ENCODE peak calls at places on chromosome X, in ten cellular contexts. One of them, this sample, is unnamed. For H3K36me3 and H3K4me1, the result is how much of the 10 kb centered on the place peaks cover.

GRCh38 chrX:102863735-102864134 is 73.3 kb upstream of the RAB40AL start:
- DNase-seq in colonic mucosa: peak
- DNase-seq in GM23248: peak
- DNase-seq in mesenchymal stem cell: peak
- DNase-seq in Karpas-422: peak
- DNase-seq in mesendoderm: peak
- DNase-seq in adipocyte: peak
- DNase-seq in HCT116: peak
- DNase-seq in neural progenitor cell: peak
- DNase-seq in IMR-90: peak
- DNase-seq in this sample: peak

GRCh38 chrX:134013528-134013927 is 28.1 kb upstream of the GPC3 start:
- DNase-seq in adipocyte: no peak
- DNase-seq in mesenchymal stem cell: no peak
- DNase-seq in IMR-90: no peak
- DNase-seq in HCT116: no peak
- DNase-seq in neural progenitor cell: no peak
- DNase-seq in GM23248: no peak
- DNase-seq in colonic mucosa: no peak
- DNase-seq in Karpas-422: no peak
- DNase-seq in mesendoderm: no peak
- DNase-seq in this sample: no peak

GRCh38 chrX:68978211-68978780 is 149.5 kb downstream of the EFNB1 start:
- DNase-seq in HCT116: no peak
- DNase-seq in IMR-90: peak
- DNase-seq in mesendoderm: peak
- DNase-seq in colonic mucosa: no peak
- DNase-seq in GM23248: no peak
- DNase-seq in adipocyte: peak
- DNase-seq in mesenchymal stem cell: peak
- DNase-seq in neural progenitor cell: peak
- DNase-seq in Karpas-422: no peak
- DNase-seq in this sample: no peak

GRCh38 chrX:136304493-136304892 is 3.7 kb downstream of the ADGRG4 start:
- DNase-seq in colonic mucosa: no peak
- DNase-seq in HCT116: no peak
- DNase-seq in Karpas-422: peak
- DNase-seq in neural progenitor cell: no peak
- DNase-seq in mesendoderm: peak
- DNase-seq in mesenchymal stem cell: no peak
- DNase-seq in GM23248: no peak
- DNase-seq in adipocyte: no peak
- DNase-seq in IMR-90: no peak
- DNase-seq in this sample: no peak

GRCh38 chrX:4547218-4547836 is 833.9 kb upstream of the PRKX start:
- DNase-seq in neural progenitor cell: peak
- DNase-seq in Karpas-422: peak
- DNase-seq in colonic mucosa: peak
- DNase-seq in mesenchymal stem cell: peak
- DNase-seq in IMR-90: peak
- DNase-seq in GM23248: peak
- DNase-seq in HCT116: peak
- DNase-seq in mesendoderm: peak
- DNase-seq in adipocyte: peak
- DNase-seq in this sample: no peak

GRCh38 chrX:42597481-42597880 is 180.5 kb downstream of the PPP1R2C start:
- DNase-seq in mesendoderm: no peak
- DNase-seq in neural progenitor cell: peak
- DNase-seq in colonic mucosa: no peak
- DNase-seq in mesenchymal stem cell: no peak
- DNase-seq in GM23248: no peak
- DNase-seq in adipocyte: no peak
- DNase-seq in HCT116: no peak
- DNase-seq in IMR-90: no peak
- DNase-seq in Karpas-422: no peak
- DNase-seq in this sample: no peak

GRCh38 chrX:135477576-135477975 is 42.9 kb upstream of the INTS6L start:
- DNase-seq in mesendoderm: peak
- DNase-seq in mesenchymal stem cell: peak
- DNase-seq in colonic mucosa: peak
- DNase-seq in Karpas-422: peak
- DNase-seq in IMR-90: peak
- DNase-seq in GM23248: peak
- DNase-seq in HCT116: peak
- DNase-seq in adipocyte: peak
- DNase-seq in neural progenitor cell: peak
- DNase-seq in this sample: peak

GRCh38 chrX:132488819-132489255 is at the start of gene MBNL3:
- DNase-seq in mesenchymal stem cell: peak
- DNase-seq in Karpas-422: peak
- DNase-seq in mesendoderm: peak
- DNase-seq in colonic mucosa: peak
- DNase-seq in IMR-90: peak
- DNase-seq in adipocyte: peak
- DNase-seq in GM23248: peak
- DNase-seq in neural progenitor cell: peak
- DNase-seq in HCT116: no peak
- DNase-seq in this sample: peak

GRCh38 chrX:48910926-48911406 is 480 bp downstream of the SLC35A2 start:
- DNase-seq in IMR-90: peak
- DNase-seq in HCT116: no peak
- DNase-seq in Karpas-422: peak
- DNase-seq in mesenchymal stem cell: no peak
- DNase-seq in neural progenitor cell: no peak
- DNase-seq in GM23248: peak
- DNase-seq in colonic mucosa: no peak
- DNase-seq in mesendoderm: peak
- DNase-seq in adipocyte: peak
- DNase-seq in this sample: peak

GRCh38 chrX:115234220-115234557 is 293 bp upstream of the LRCH2 start:
- DNase-seq in mesenchymal stem cell: peak
- DNase-seq in colonic mucosa: no peak
- DNase-seq in mesendoderm: no peak
- DNase-seq in adipocyte: peak
- DNase-seq in IMR-90: no peak
- DNase-seq in HCT116: no peak
- DNase-seq in Karpas-422: no peak
- DNase-seq in neural progenitor cell: no peak
- DNase-seq in GM23248: no peak
- DNase-seq in this sample: no peak

GRCh38 chrX:46653482-46653881 is 79.9 kb downstream of the CHST7 start:
- DNase-seq in GM23248: no peak
- DNase-seq in HCT116: no peak
- DNase-seq in adipocyte: no peak
- DNase-seq in mesenchymal stem cell: no peak
- DNase-seq in neural progenitor cell: peak
- DNase-seq in mesendoderm: peak
- DNase-seq in Karpas-422: peak
- DNase-seq in colonic mucosa: no peak
- DNase-seq in IMR-90: peak
- DNase-seq in this sample: no peak

GRCh38 chrX:10656214-10656613 is 35.8 kb upstream of the MID1 start:
- DNase-seq in mesendoderm: no peak
- DNase-seq in adipocyte: no peak
- DNase-seq in neural progenitor cell: no peak
- DNase-seq in GM23248: no peak
- DNase-seq in Karpas-422: no peak
- DNase-seq in colonic mucosa: peak
- DNase-seq in IMR-90: no peak
- DNase-seq in mesenchymal stem cell: no peak
- DNase-seq in HCT116: no peak
- DNase-seq in this sample: no peak

GRCh38 chrX:153446950-153447580 is 1.2 kb upstream of the TREX2 start:
- DNase-seq in HCT116: no peak
- DNase-seq in Karpas-422: no peak
- DNase-seq in GM23248: no peak
- DNase-seq in mesenchymal stem cell: no peak
- DNase-seq in adipocyte: no peak
- DNase-seq in mesendoderm: no peak
- DNase-seq in neural progenitor cell: no peak
- DNase-seq in IMR-90: no peak
- DNase-seq in colonic mucosa: no peak
- DNase-seq in this sample: no peak

GRCh38 chrX:115226929-115227328 is 7.0 kb downstream of the LRCH2 start:
- DNase-seq in GM23248: peak
- DNase-seq in mesenchymal stem cell: peak
- DNase-seq in mesendoderm: peak
- DNase-seq in neural progenitor cell: peak
- DNase-seq in colonic mucosa: no peak
- DNase-seq in IMR-90: peak
- DNase-seq in Karpas-422: peak
- DNase-seq in HCT116: peak
- DNase-seq in adipocyte: peak
- DNase-seq in this sample: no peak

GRCh38 chrX:10370976-10371375 is 214.2 kb downstream of the CLCN4 start:
- DNase-seq in HCT116: no peak
- DNase-seq in neural progenitor cell: no peak
- DNase-seq in mesenchymal stem cell: no peak
- DNase-seq in GM23248: no peak
- DNase-seq in adipocyte: no peak
- DNase-seq in IMR-90: no peak
- DNase-seq in colonic mucosa: no peak
- DNase-seq in mesendoderm: no peak
- DNase-seq in Karpas-422: no peak
- DNase-seq in this sample: no peak

GRCh38 chrX:119503484-119503861 is 35.2 kb downstream of the SLC25A5 start:
- DNase-seq in colonic mucosa: peak
- DNase-seq in HCT116: no peak
- DNase-seq in mesendoderm: peak
- DNase-seq in mesenchymal stem cell: peak
- DNase-seq in Karpas-422: no peak
- DNase-seq in neural progenitor cell: no peak
- DNase-seq in GM23248: peak
- DNase-seq in adipocyte: peak
- DNase-seq in IMR-90: peak
- DNase-seq in this sample: peak

GRCh38 chrX:103845165-103845653 is 13.2 kb upstream of the RAB9B start:
- DNase-seq in GM23248: peak
- DNase-seq in mesenchymal stem cell: peak
- DNase-seq in colonic mucosa: peak
- DNase-seq in Karpas-422: peak
- DNase-seq in IMR-90: peak
- DNase-seq in neural progenitor cell: peak
- DNase-seq in mesendoderm: peak
- DNase-seq in adipocyte: peak
- DNase-seq in HCT116: peak
- DNase-seq in this sample: peak

GRCh38 chrX:119421306-119421705 is 22.2 kb downstream of the SLC25A43 start:
- DNase-seq in Karpas-422: no peak
- DNase-seq in mesendoderm: no peak
- DNase-seq in HCT116: no peak
- DNase-seq in mesenchymal stem cell: no peak
- DNase-seq in colonic mucosa: no peak
- DNase-seq in neural progenitor cell: no peak
- DNase-seq in GM23248: no peak
- DNase-seq in adipocyte: no peak
- DNase-seq in IMR-90: no peak
- DNase-seq in this sample: no peak

GRCh38 chrX:9207142-9207541 is 173.2 kb upstream of the FAM9B start:
- DNase-seq in GM23248: no peak
- DNase-seq in mesendoderm: peak
- DNase-seq in adipocyte: peak
- DNase-seq in HCT116: no peak
- DNase-seq in mesenchymal stem cell: no peak
- DNase-seq in neural progenitor cell: no peak
- DNase-seq in IMR-90: peak
- DNase-seq in Karpas-422: no peak
- DNase-seq in colonic mucosa: no peak
- DNase-seq in this sample: peak
- H3K9ac ChIP-seq in GM23248: no peak
- H3K9ac ChIP-seq in mesendoderm: no peak
- H3K9ac ChIP-seq in adipocyte: no peak
- H3K9ac ChIP-seq in HCT116: no peak
- H3K9ac ChIP-seq in mesenchymal stem cell: peak
- H3K9ac ChIP-seq in neural progenitor cell: no peak
- H3K9ac ChIP-seq in IMR-90: peak
- H3K9ac ChIP-seq in Karpas-422: no peak
- H3K9ac ChIP-seq in colonic mucosa: no peak
- H3K9ac ChIP-seq in this sample: no peak

GRCh38 chrX:53598169-53598568 is 88.3 kb downstream of the HUWE1 start:
- DNase-seq in mesenchymal stem cell: no peak
- DNase-seq in GM23248: no peak
- DNase-seq in IMR-90: no peak
- DNase-seq in Karpas-422: no peak
- DNase-seq in HCT116: no peak
- DNase-seq in neural progenitor cell: no peak
- DNase-seq in colonic mucosa: no peak
- DNase-seq in mesendoderm: no peak
- DNase-seq in adipocyte: no peak
- DNase-seq in this sample: no peak
- H3K36me3 ChIP-seq in mesenchymal stem cell: half or more
- H3K36me3 ChIP-seq in GM23248: under half
- H3K36me3 ChIP-seq in IMR-90: under half
- H3K36me3 ChIP-seq in Karpas-422: under half
- H3K36me3 ChIP-seq in HCT116: under half
- H3K36me3 ChIP-seq in neural progenitor cell: under half
- H3K36me3 ChIP-seq in colonic mucosa: under half
- H3K36me3 ChIP-seq in mesendoderm: under half
- H3K36me3 ChIP-seq in adipocyte: half or more
- H3K36me3 ChIP-seq in this sample: under half

DNA sequence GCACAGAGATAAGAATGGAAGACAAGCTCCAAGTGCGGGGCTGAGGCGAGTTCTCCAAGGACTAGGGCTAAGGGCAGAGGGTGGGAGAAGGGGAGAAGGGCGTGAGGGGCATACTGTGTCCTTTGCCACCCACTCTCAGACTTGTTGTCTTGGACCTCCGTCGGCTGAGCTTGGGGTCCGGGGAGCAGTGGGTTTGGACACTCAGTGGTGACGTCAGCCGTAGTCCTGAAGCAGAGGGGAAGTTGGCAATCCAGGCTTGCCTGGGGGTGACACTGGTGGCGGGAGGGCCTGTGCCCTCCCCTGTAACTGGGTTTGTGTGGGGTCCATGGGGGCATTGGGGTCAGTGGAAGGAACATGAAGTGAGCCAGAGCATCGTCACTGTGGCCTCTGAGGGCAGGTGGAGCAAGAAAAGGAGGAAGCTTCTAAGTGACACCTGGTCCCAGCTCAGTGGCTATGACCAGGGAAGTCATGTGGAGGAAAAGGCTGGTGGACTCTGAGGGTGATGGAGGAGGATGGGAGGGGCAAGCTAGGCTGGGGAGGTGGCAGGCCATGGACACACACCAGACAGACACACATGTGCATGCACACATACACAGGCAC is 17.6 kb downstream of the CD99 start:
- DNase-seq in IMR-90: no peak
- DNase-seq in mesenchymal stem cell: no peak
- DNase-seq in neural progenitor cell: no peak
- DNase-seq in Karpas-422: peak
- DNase-seq in mesendoderm: no peak
- DNase-seq in GM23248: no peak
- DNase-seq in HCT116: no peak
- DNase-seq in colonic mucosa: no peak
- DNase-seq in adipocyte: no peak
- DNase-seq in this sample: no peak
- H3K4me1 ChIP-seq in IMR-90: under half
- H3K4me1 ChIP-seq in mesenchymal stem cell: under half
- H3K4me1 ChIP-seq in neural progenitor cell: under half
- H3K4me1 ChIP-seq in Karpas-422: under half
- H3K4me1 ChIP-seq in mesendoderm: under half
- H3K4me1 ChIP-seq in GM23248: half or more
- H3K4me1 ChIP-seq in HCT116: under half
- H3K4me1 ChIP-seq in colonic mucosa: under half
- H3K4me1 ChIP-seq in adipocyte: half or more
- H3K4me1 ChIP-seq in this sample: under half

GRCh38 chrX:19842542-19842941 is 44.9 kb downstream of the SH3KBP1 start:
- DNase-seq in IMR-90: no peak
- DNase-seq in HCT116: no peak
- DNase-seq in GM23248: no peak
- DNase-seq in mesenchymal stem cell: no peak
- DNase-seq in mesendoderm: no peak
- DNase-seq in adipocyte: no peak
- DNase-seq in Karpas-422: peak
- DNase-seq in neural progenitor cell: no peak
- DNase-seq in colonic mucosa: no peak
- DNase-seq in this sample: no peak
- H3K9ac ChIP-seq in IMR-90: no peak
- H3K9ac ChIP-seq in HCT116: no peak
- H3K9ac ChIP-seq in GM23248: no peak
- H3K9ac ChIP-seq in mesenchymal stem cell: no peak
- H3K9ac ChIP-seq in mesendoderm: no peak
- H3K9ac ChIP-seq in adipocyte: no peak
- H3K9ac ChIP-seq in Karpas-422: peak
- H3K9ac ChIP-seq in neural progenitor cell: no peak
- H3K9ac ChIP-seq in colonic mucosa: no peak
- H3K9ac ChIP-seq in this sample: no peak

This sample was measured in kidney.